ENCODE peak calls at places on chromosome 22, in eight cellular contexts. G, U, S, H, L, M, X and Q are unnamed samples.

GRCh38 chr22:36197065-36197440 is 4.6 kb downstream of the APOL4 start:
- DNase-seq in U (no peak), H (no peak), M (peak; percentile 72), L (peak; percentile 49), G (peak; percentile 81), S (peak; percentile 82), X (no peak), Q (peak; percentile 76)

GRCh38 chr22:29194269-29194668 is 11.4 kb upstream of the EMID1 start:
- DNase-seq in G (no peak), X (no peak), S (no peak), H (no peak), M (no peak), L (no peak), U (no peak), Q (no peak)

GRCh38 chr22:43881091-43882061 is 10.4 kb downstream of the PNPLA5 start:
- DNase-seq in X (no peak), H (no peak), U (no peak), L (no peak), G (no peak), S (no peak), M (no peak), Q (no peak)

GRCh38 chr22:36435516-36436415 is 45.7 kb downstream of the TXN2 start:
- DNase-seq in U (peak; percentile 41), X (no peak), S (no peak), M (no peak), L (peak; percentile 71), H (no peak), G (peak; percentile 33), Q (no peak)

GRCh38 chr22:34986461-34986977 is 79.4 kb upstream of the ISX start:
- DNase-seq in X (no peak), L (no peak), G (no peak), M (no peak), S (no peak), H (no peak), U (no peak), Q (no peak)

GRCh38 chr22:18091916-18092526 is 14.2 kb downstream of the PEX26 start:
- DNase-seq in L (peak; percentile 82), M (peak; percentile 85), X (no peak), U (peak; percentile 13), G (no peak), S (peak; percentile 93), H (no peak), Q (no peak)

GRCh38 chr22:17824452-17824851 is 50.2 kb upstream of the BID start:
- DNase-seq in M (no peak), G (no peak), H (no peak), X (no peak), U (no peak), S (no peak), L (no peak), Q (no peak)

GRCh38 chr22:21030621-21031544 is 1.5 kb downstream of the SLC7A4 start:
- DNase-seq in L (no peak), G (no peak), U (no peak), H (no peak), X (no peak), M (no peak), S (no peak), Q (no peak)

GRCh38 chr22:20551805-20552449 is 44.5 kb downstream of the MED15 start:
- DNase-seq in H (no peak), X (no peak), M (peak; percentile 34), G (peak; percentile 55), L (no peak), S (no peak), U (no peak), Q (no peak)

GRCh38 chr22:32622004-32622761 is 147.6 kb downstream of the FBXO7 start:
- DNase-seq in G (peak; percentile 92), X (peak; percentile 51), S (peak; percentile 89), L (no peak), H (peak; percentile 94), U (no peak), M (peak; percentile 13), Q (no peak)

GRCh38 chr22:29195118-29195963 is 10.4 kb upstream of the EMID1 start:
- DNase-seq in H (no peak), G (no peak), X (no peak), L (no peak), S (no peak), U (no peak), M (no peak), Q (no peak)

GRCh38 chr22:36461665-36462474 is 19.6 kb downstream of the TXN2 start:
- DNase-seq in M (peak; percentile 92), U (no peak), G (peak; percentile 85), H (peak; percentile 93), X (no peak), L (no peak), S (peak; percentile 87), Q (no peak)

GRCh38 chr22:27684856-27685255 is 116.7 kb downstream of the MN1 start:
- DNase-seq in U (no peak), G (peak; percentile 57), X (no peak), L (no peak), H (no peak), S (no peak), M (no peak), Q (no peak)

GRCh38 chr22:20525048-20525447 is 17.6 kb downstream of the MED15 start:
- DNase-seq in H (no peak), U (no peak), M (no peak), S (no peak), L (no peak), G (no peak), X (no peak), Q (no peak)

GRCh38 chr22:50146440-50147228 is 23.9 kb upstream of the PANX2 start:
- DNase-seq in H (peak; percentile 42), M (peak; percentile 82), G (peak; percentile 88), S (peak; percentile 82), X (peak; percentile 24), L (no peak), U (no peak), Q (no peak)

DNA sequence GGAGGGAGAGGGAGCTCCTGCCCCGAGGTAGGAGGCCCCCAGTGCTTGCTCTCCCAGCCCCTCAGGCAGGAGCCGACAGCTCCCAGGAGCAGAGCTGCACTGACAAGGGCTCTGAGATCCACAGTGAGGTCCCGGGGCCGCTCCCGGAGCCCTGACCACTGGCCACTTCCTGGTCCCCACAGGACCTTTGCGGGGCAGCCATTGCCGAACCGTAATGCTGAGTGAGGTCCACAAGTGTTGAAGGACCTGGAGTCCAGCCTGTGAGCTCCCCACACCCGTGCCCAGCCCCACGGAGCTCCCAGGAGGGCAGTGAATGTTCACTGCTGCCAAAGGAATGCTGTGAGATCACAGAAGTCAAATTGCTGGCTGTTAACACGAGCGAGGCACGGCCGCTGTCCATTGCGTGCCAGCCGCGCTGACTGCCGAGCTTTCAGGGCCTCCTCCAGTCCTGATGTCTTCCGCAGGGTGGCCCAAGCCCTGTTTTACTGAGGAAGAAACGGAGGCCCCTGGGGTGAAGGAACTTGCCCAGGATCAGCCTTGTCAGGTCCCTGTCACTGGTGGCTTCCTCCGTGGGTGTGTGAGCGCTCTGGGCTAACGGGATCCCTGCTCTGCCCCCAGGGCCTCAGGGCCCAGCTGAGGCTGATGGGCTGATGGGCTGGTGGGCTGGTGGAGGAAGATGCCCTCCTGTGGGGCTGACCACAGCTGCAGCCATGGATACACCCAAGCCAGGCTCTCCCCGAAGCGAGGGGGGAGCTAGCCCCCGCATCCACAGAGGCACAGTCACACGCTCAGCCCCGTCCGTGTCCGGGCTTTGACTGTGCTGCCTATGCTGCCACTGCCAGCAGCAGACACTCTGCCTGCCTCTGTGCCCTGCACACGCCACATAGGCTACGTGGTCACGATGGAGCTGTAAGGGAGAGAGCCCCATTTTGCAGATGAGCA is 70.8 kb downstream of the WNT7B start:
- DNase-seq in U (no peak), L (no peak), M (peak; percentile 64), G (peak; percentile 60), S (no peak), H (peak; percentile 23), X (peak; percentile 37), Q (no peak)
- TF ChIP-seq CTCF in U (no peak), L (no peak), M (no peak), G (no peak), S (no peak), H (peak; percentile 22), X (peak; percentile 12), Q (no peak)

GRCh38 chr22:42132457-42132856 is 1.8 kb upstream of the CYP2D6 start:
- DNase-seq in U (no peak), S (peak; percentile 77), L (no peak), X (no peak), M (no peak), G (no peak), H (no peak), Q (no peak)

GRCh38 chr22:42142771-42143461 is 12.3 kb upstream of the CYP2D6 start:
- DNase-seq in L (no peak), X (no peak), U (no peak), S (no peak), M (no peak), G (no peak), H (no peak), Q (no peak)

GRCh38 chr22:42134033-42135020 is 3.7 kb upstream of the CYP2D6 start:
- DNase-seq in M (peak; percentile 22), G (no peak), H (no peak), L (no peak), X (no peak), S (peak; percentile 83), U (no peak), Q (no peak)

GRCh38 chr22:42138972-42139371 is 8.4 kb upstream of the CYP2D6 start:
- DNase-seq in G (no peak), L (no peak), U (no peak), M (no peak), S (no peak), X (no peak), H (no peak), Q (no peak)

GRCh38 chr22:42138122-42138770 is 7.6 kb upstream of the CYP2D6 start:
- DNase-seq in G (no peak), S (peak; percentile 78), H (no peak), L (no peak), U (no peak), X (no peak), M (no peak), Q (no peak)
- TF ChIP-seq CTCF in G (no peak), S (no peak), H (no peak), L (no peak), U (no peak), X (no peak), M (no peak), Q (no peak)

DNA sequence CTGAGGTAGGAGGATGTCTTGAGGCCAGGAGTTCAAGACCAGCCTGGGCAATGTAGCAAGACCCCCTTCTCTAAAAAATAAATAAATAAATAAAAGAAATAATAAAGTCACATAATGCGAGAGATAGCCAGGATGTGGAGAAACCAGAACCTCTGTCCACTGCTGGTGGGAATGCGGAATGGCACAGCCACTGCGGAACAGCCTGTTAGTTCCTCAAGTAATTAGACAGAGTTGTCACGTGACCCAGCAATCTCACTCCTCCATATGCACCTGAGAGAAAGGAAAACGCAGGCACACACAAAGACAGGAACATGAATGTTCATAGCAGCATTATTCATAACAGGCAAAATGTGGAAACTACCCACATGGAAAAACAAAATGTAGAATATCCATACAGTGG is 27.5 kb downstream of the LIF start:
- DNase-seq in L (no peak), G (no peak), S (no peak), M (no peak), U (no peak), X (no peak), H (no peak), Q (no peak)
- TF ChIP-seq CTCF in L (no peak), G (peak; percentile 44), S (no peak), M (no peak), U (no peak), X (no peak), H (peak; percentile 32), Q (peak; percentile 39)

DNA sequence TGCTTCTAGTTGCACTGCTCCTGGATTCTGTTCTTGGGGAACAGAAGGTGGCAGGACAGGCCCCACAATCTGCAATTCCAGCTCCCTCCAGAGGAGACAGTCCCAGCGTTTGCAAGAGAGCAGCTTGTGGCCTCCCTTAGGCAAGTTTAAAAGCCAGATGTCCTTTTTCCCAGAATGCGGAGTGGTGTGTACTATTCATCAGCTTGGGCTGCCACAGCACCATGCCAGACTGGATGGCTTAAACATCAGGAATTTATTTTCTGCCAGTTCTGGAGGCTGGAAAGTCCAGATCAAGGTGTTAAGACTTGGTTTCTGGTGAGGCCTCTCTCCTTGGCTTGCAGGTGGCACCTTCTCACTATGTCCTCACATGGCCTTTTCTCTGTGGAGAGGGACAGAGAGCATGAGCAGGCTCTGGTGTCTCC is 11.7 kb downstream of the MIAT start:
- DNase-seq in X (no peak), L (peak; percentile 56), S (no peak), M (peak; percentile 51), U (no peak), H (no peak), G (peak; percentile 66), Q (no peak)
- TF ChIP-seq CTCF in X (peak; percentile 44), L (peak; percentile 46), S (no peak), M (peak; percentile 52), U (peak; percentile 29), H (peak; percentile 59), G (peak; percentile 65), Q (peak; percentile 33)